ENCODE peak calls at places on chromosomes 16 and 17, in four cellular contexts. Y is A549, K is H1, H is HepG2. V is an unnamed sample.

GRCh38 chr17:70454908-70455307 is 285.6 kb downstream of the KCNJ2 start:
- DNase-seq in K (no peak), H (no peak), Y (no peak), V (no peak)

GRCh38 chr17:73802314-73802713 is 158.1 kb upstream of the SDK2 start:
- DNase-seq in K (no peak), Y (no peak), H (peak), V (no peak)

GRCh38 chr17:57669671-57670529 is 75.2 kb downstream of the CCDC182 start:
- DNase-seq in Y (no peak), K (peak), H (no peak), V (no peak)

GRCh38 chr17:75721463-75722011 is 278 bp downstream of the ITGB4 start:
- DNase-seq in H (no peak), K (peak), Y (peak), V (peak)

GRCh38 chr16:57526498-57526897 is 9.9 kb downstream of the CCDC102A start:
- DNase-seq in Y (no peak), H (no peak), K (no peak), V (no peak)

GRCh38 chr17:77427471-77427991 is 286.8 kb downstream of the SEC14L1 start:
- DNase-seq in K (no peak), Y (no peak), H (no peak), V (peak)

GRCh38 chr17:33895491-33895890 is 359.6 kb upstream of the CCL2 start:
- DNase-seq in H (no peak), K (no peak), Y (no peak), V (no peak)

GRCh38 chr17:34706029-34706428 is 126.6 kb downstream of the TMEM132E start:
- DNase-seq in Y (no peak), K (peak), H (no peak), V (peak)

GRCh38 chr17:80445152-80446110 is 30.5 kb downstream of the ENDOV start:
- DNase-seq in H (no peak), K (no peak), Y (no peak), V (no peak)

GRCh38 chr17:44061446-44061845 is 5.0 kb downstream of the LSM12 start:
- DNase-seq in H (no peak), Y (no peak), K (no peak), V (no peak)

GRCh38 chr16:86120982-86121242 is 221.9 kb downstream of the IRF8 start:
- DNase-seq in K (no peak), Y (no peak), H (no peak), V (no peak)

GRCh38 chr16:3007059-3007956 is 5.4 kb upstream of the CLDN9 start:
- DNase-seq in K (no peak), Y (no peak), H (no peak), V (no peak)

GRCh38 chr17:61942085-61942484 is 14.3 kb upstream of the INTS2 start:
- DNase-seq in K (no peak), Y (no peak), H (no peak), V (no peak)

GRCh38 chr17:69713815-69714214 is 299.3 kb downstream of the MAP2K6 start:
- DNase-seq in Y (no peak), K (no peak), H (no peak), V (no peak)

GRCh38 chr16:49504626-49505025 is 131.0 kb downstream of the C16orf78 start:
- DNase-seq in H (no peak), K (no peak), Y (no peak), V (no peak)

GRCh38 chr17:16880843-16881230 is 91.1 kb downstream of the TNFRSF13B start:
- DNase-seq in Y (no peak), H (no peak), K (no peak), V (no peak)

GRCh38 chr16:80527297-80527696 is 13.5 kb upstream of the DYNLRB2 start:
- DNase-seq in K (peak), H (peak), Y (no peak), V (no peak)

GRCh38 chr16:29686740-29687327 is 7.9 kb downstream of the QPRT start:
- DNase-seq in Y (no peak), H (no peak), K (no peak), V (no peak)

GRCh38 chr17:57617218-57617617 is 127.9 kb downstream of the CCDC182 start:
- DNase-seq in K (no peak), H (no peak), Y (no peak), V (no peak)

GRCh38 chr16:27389272-27389961 is 12.6 kb upstream of the IL21R start:
- DNase-seq in Y (no peak), K (no peak), H (no peak), V (no peak)

GRCh38 chr16:78930561-78930960 is 670.0 kb downstream of the MAF start:
- DNase-seq in Y (no peak), K (no peak), H (no peak), V (no peak)

GRCh38 chr16:85393674-85394510 is 219.2 kb upstream of the GSE1 start:
- DNase-seq in H (no peak), Y (peak), K (peak), V (peak)

GRCh38 chr17:72765357-72766153 is 326.9 kb downstream of the SLC39A11 start:
- DNase-seq in Y (no peak), K (no peak), H (no peak), V (no peak)

GRCh38 chr16:22183901-22184614 is 21.8 kb downstream of the SDR42E2 start:
- DNase-seq in Y (no peak), H (no peak), K (peak), V (peak)

GRCh38 chr17:45639297-45639849 is 144.7 kb upstream of the CRHR1 start:
- DNase-seq in H (no peak), K (no peak), Y (no peak), V (no peak)

GRCh38 chr17:27764589-27764988 is 35.7 kb downstream of the NOS2 start:
- DNase-seq in H (no peak), K (no peak), Y (no peak), V (no peak)

GRCh38 chr17:36525888-36526287 is 8.8 kb downstream of the MYO19 start:
- DNase-seq in H (no peak), Y (no peak), K (no peak), V (no peak)

GRCh38 chr16:3529175-3529574 is 28.4 kb downstream of the CLUAP1 start:
- DNase-seq in Y (no peak), K (no peak), H (no peak), V (no peak)

GRCh38 chr16:50696575-50697420 is 3.4 kb downstream of the NOD2 start:
- DNase-seq in H (peak), K (no peak), Y (peak), V (peak)

DNA sequence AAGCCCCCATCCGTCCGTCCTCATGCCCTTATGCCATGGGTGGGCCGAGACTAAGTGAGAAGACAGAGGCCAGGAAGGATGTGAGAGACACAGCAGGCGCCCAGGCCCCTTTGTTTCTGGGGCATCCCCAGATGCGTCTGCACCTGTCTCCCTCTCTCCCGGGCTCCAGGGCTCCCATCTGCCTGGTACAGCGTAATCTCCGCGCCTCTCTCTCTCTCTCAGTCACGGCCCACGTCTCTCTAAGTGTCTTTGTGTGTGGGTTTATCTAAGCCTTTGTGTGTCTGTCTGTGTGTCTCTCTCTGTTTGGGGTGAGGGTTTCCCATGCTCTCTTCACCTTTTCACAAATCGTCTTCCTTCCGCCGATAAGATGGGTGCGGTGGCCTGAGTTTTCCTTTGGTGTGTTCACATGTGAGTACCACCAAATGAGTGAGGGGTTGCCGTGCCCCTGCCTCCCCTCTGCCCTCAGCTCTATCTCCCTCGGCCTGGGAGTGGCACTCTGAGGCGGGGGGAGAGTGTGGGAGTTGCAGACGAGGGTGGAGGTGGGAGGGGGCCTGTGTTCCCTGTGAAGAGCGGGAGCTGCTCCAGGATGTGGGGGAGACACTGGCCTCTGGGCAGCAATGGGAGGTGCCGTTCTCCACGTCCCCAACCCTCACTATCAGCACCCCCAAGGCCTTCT is 25.8 kb upstream of the ABCC3 start:
- DNase-seq in K (no peak), H (no peak), Y (no peak), V (no peak)
- TF ChIP-seq JUN in K (no peak), H (no peak), Y (no peak), V (no peak)

GRCh38 chr16:19549688-19550087 is 5.8 kb upstream of the VPS35L start:
- DNase-seq in K (no peak), Y (no peak), H (no peak), V (no peak)
- TF ChIP-seq PHF8 in K (no peak), Y (no peak), H (no peak), V (no peak)

GRCh38 chr17:67492824-67493490 is 115.9 kb downstream of the PITPNC1 start:
- DNase-seq in Y (no peak), K (no peak), H (no peak), V (no peak)
- TF ChIP-seq JUN in Y (no peak), K (no peak), H (no peak), V (no peak)

GRCh38 chr17:64732336-64733006 is 70.4 kb upstream of the SMURF2 start:
- DNase-seq in Y (peak), H (peak), K (no peak), V (peak)
- TF ChIP-seq PHF8 in Y (no peak), H (no peak), K (no peak), V (no peak)

GRCh38 chr17:66677201-66677981 is 157.5 kb upstream of the CACNG5 start:
- DNase-seq in K (no peak), Y (no peak), H (no peak), V (no peak)
- TF ChIP-seq JUN in K (no peak), Y (no peak), H (no peak), V (no peak)